ENCODE peak calls at places on chromosomes 6 and 20, in five cellular contexts. A is HT-29; W is CD4-positive, alpha-beta T cell; V is NCI-H1417; P is spleen. N is an unnamed sample.

GRCh38 chr6:71489736-71490135 is 201.1 kb downstream of the OGFRL1 start:
- DNase-seq in P (no peak), V (no peak), W (no peak), A (no peak), N (peak)

GRCh38 chr20:62611794-62612193 is 30.5 kb upstream of the SLCO4A1 start:
- DNase-seq in A (no peak), W (no peak), V (no peak), P (no peak), N (no peak)

GRCh38 chr6:106082735-106083398 is 3.3 kb upstream of the PRDM1 start:
- DNase-seq in V (no peak), W (no peak), A (no peak), P (no peak), N (no peak)

GRCh38 chr6:104558746-104559145 is 301.0 kb downstream of the HACE1 start:
- DNase-seq in V (no peak), A (no peak), P (no peak), W (no peak), N (no peak)

GRCh38 chr20:60372282-60372681 is 414.1 kb downstream of the CDH26 start:
- DNase-seq in W (no peak), V (no peak), P (no peak), A (no peak), N (peak)

GRCh38 chr20:38426006-38426405 is 9.1 kb downstream of the SNHG17 start:
- DNase-seq in A (no peak), V (no peak), W (no peak), P (no peak), N (peak)

GRCh38 chr20:58544891-58545290 is 29.7 kb upstream of the APCDD1L start:
- DNase-seq in V (no peak), P (no peak), W (no peak), A (no peak), N (no peak)

GRCh38 chr6:593139-593906 is 63.6 kb downstream of the HUS1B start:
- DNase-seq in A (peak), W (peak), V (peak), P (no peak), N (peak)

GRCh38 chr6:170236131-170236851 is 54.6 kb downstream of the DLL1 start:
- DNase-seq in W (no peak), P (peak), V (no peak), A (no peak), N (no peak)

GRCh38 chr6:16494781-16495180 is 256.4 kb downstream of the GMPR start:
- DNase-seq in W (no peak), P (no peak), V (no peak), A (no peak), N (peak)

GRCh38 chr20:63322146-63322922 is 29.3 kb downstream of the COL20A1 start:
- DNase-seq in V (no peak), W (no peak), A (no peak), P (peak), N (no peak)

GRCh38 chr6:42960243-42961019 is at the start of gene GNMT:
- DNase-seq in V (peak), P (peak), W (peak), A (peak), N (peak)

GRCh38 chr20:32142991-32143390 is 33.5 kb downstream of the TM9SF4 start:
- DNase-seq in P (peak), W (no peak), V (no peak), A (no peak), N (no peak)

GRCh38 chr6:134735461-134735860 is 214.4 kb downstream of the ALDH8A1 start:
- DNase-seq in V (no peak), P (no peak), W (no peak), A (no peak), N (no peak)

GRCh38 chr6:130810307-130811030 is 16.7 kb upstream of the SMLR1 start:
- DNase-seq in P (no peak), A (no peak), W (no peak), V (no peak), N (no peak)

GRCh38 chr20:13231031-13231752 is 10.1 kb downstream of the ISM1 start:
- DNase-seq in W (peak), A (no peak), P (no peak), V (no peak), N (peak)

GRCh38 chr20:7113577-7114466 is 346.3 kb downstream of the BMP2 start:
- DNase-seq in A (peak), V (peak), W (no peak), P (no peak), N (peak)

GRCh38 chr6:37615564-37616340 is 81.9 kb downstream of the MDGA1 start:
- DNase-seq in A (no peak), P (no peak), W (no peak), V (no peak), N (no peak)

GRCh38 chr6:114342826-114343781 is at the start of gene HS3ST5:
- DNase-seq in W (no peak), V (peak), A (no peak), P (peak), N (peak)

GRCh38 chr6:152697634-152698033 is at the start of gene MYCT1:
- DNase-seq in P (no peak), W (no peak), A (no peak), V (no peak), N (no peak)

GRCh38 chr6:36289281-36290018 is 19.6 kb downstream of the PNPLA1 start:
- DNase-seq in V (peak), P (no peak), W (no peak), A (peak), N (peak)